ENCODE peak calls at places on chromosome 18, in six cellular contexts. N is neural crest cell, T is AG04450, A is esophagus squamous epithelium, K is AG04449, Q is GM13977. I is an unnamed sample.

GRCh38 chr18:45186832-45187231 is 428.4 kb upstream of the SLC14A2 start:
- DNase-seq in K (no peak), A (no peak), Q (no peak), T (no peak), N (no peak), I (no peak)

GRCh38 chr18:46481048-46481846 is 175.8 kb downstream of the LOXHD1 start:
- DNase-seq in K (no peak), N (peak), T (peak), Q (peak), A (no peak), I (peak)

GRCh38 chr18:8786766-8787670 is 81.7 kb downstream of the MTCL1 start:
- DNase-seq in A (no peak), T (no peak), K (no peak), N (no peak), Q (no peak), I (no peak)

GRCh38 chr18:2411381-2411977 is 159.8 kb downstream of the METTL4 start:
- DNase-seq in K (no peak), Q (no peak), T (no peak), A (no peak), N (no peak), I (no peak)

GRCh38 chr18:36756262-36756661 is 72.5 kb downstream of the TPGS2 start:
- DNase-seq in K (no peak), T (no peak), N (no peak), A (no peak), Q (no peak), I (peak)

GRCh38 chr18:2515408-2515807 is 55.9 kb downstream of the METTL4 start:
- DNase-seq in A (no peak), T (peak), Q (no peak), N (no peak), K (peak), I (no peak)

GRCh38 chr18:39776766-39777165 is 2178.3 kb upstream of the PIK3C3 start:
- DNase-seq in Q (no peak), T (no peak), K (no peak), N (no peak), A (no peak), I (no peak)

GRCh38 chr18:79779700-79780190 is 18.0 kb upstream of the KCNG2 start:
- DNase-seq in T (no peak), K (no peak), A (no peak), N (no peak), Q (no peak), I (no peak)

GRCh38 chr18:45164551-45164950 is 450.7 kb upstream of the SLC14A2 start:
- DNase-seq in A (no peak), Q (no peak), N (no peak), T (no peak), K (no peak), I (peak)

GRCh38 chr18:13137939-13138821 is 80.4 kb upstream of the LDLRAD4 start:
- DNase-seq in Q (peak), N (no peak), A (peak), T (no peak), K (no peak), I (no peak)

GRCh38 chr18:10228380-10228779 is 226.1 kb upstream of the APCDD1 start:
- DNase-seq in A (no peak), Q (no peak), K (no peak), T (no peak), N (no peak), I (no peak)

GRCh38 chr18:74499633-74500032 is 3.5 kb downstream of the CNDP2 start:
- DNase-seq in T (no peak), K (no peak), N (no peak), Q (peak), A (peak), I (no peak)

GRCh38 chr18:42706618-42707017 is 408.9 kb downstream of the RIT2 start:
- DNase-seq in Q (no peak), K (no peak), N (no peak), A (no peak), T (no peak), I (no peak)

GRCh38 chr18:33900638-33901037 is 322.6 kb downstream of the ASXL3 start:
- DNase-seq in Q (no peak), K (no peak), N (no peak), A (no peak), T (no peak), I (no peak)

GRCh38 chr18:42182728-42183700 is 228.0 kb downstream of the PIK3C3 start:
- DNase-seq in Q (no peak), A (no peak), N (no peak), T (no peak), K (no peak), I (no peak)

GRCh38 chr18:10457798-10458197 is 3.4 kb downstream of the APCDD1 start:
- DNase-seq in T (no peak), N (no peak), K (no peak), Q (no peak), A (no peak), I (peak)

GRCh38 chr18:6868033-6868432 is 138.5 kb downstream of the ARHGAP28 start:
- DNase-seq in T (no peak), Q (no peak), K (no peak), A (no peak), N (no peak), I (no peak)

GRCh38 chr18:10241571-10241970 is 212.9 kb upstream of the APCDD1 start:
- DNase-seq in Q (peak), A (no peak), T (no peak), K (no peak), N (no peak), I (no peak)

GRCh38 chr18:58611471-58612131 is 17.3 kb downstream of the ALPK2 start:
- DNase-seq in K (no peak), A (no peak), T (no peak), N (no peak), Q (no peak), I (no peak)

GRCh38 chr18:58398648-58399398 is 230.1 kb downstream of the ALPK2 start:
- DNase-seq in T (no peak), K (no peak), N (no peak), Q (no peak), A (no peak), I (no peak)

GRCh38 chr18:67518566-67518965 is 2.0 kb upstream of the DSEL start:
- DNase-seq in A (no peak), Q (no peak), K (no peak), N (no peak), T (no peak), I (no peak)

GRCh38 chr18:66616523-66616983 is 12.7 kb upstream of the CDH19 start:
- DNase-seq in Q (peak), K (no peak), T (no peak), N (no peak), A (no peak), I (no peak)

GRCh38 chr18:77470836-77471413 is 221.3 kb downstream of the GALR1 start:
- DNase-seq in T (no peak), Q (no peak), A (no peak), K (no peak), N (no peak), I (no peak)

GRCh38 chr18:9876867-9877654 is 8.7 kb upstream of the TXNDC2 start:
- DNase-seq in A (no peak), Q (no peak), K (peak), N (no peak), T (peak), I (peak)

GRCh38 chr18:78980777-78981651 is 1.4 kb downstream of the SALL3 start:
- DNase-seq in A (no peak), K (no peak), N (peak), T (no peak), Q (no peak), I (no peak)

GRCh38 chr18:36733150-36733549 is 95.7 kb downstream of the TPGS2 start:
- DNase-seq in N (no peak), A (no peak), K (no peak), Q (no peak), T (no peak), I (no peak)

GRCh38 chr18:44668280-44668975 is 12.3 kb upstream of the SETBP1 start:
- DNase-seq in K (no peak), N (no peak), A (no peak), T (no peak), Q (no peak), I (no peak)

GRCh38 chr18:58638446-58638845 is 9.6 kb upstream of the ALPK2 start:
- DNase-seq in K (no peak), Q (no peak), T (no peak), N (no peak), A (no peak), I (no peak)

GRCh38 chr18:79068299-79068945 is 772 bp upstream of the ATP9B start:
- DNase-seq in T (no peak), Q (no peak), K (no peak), A (no peak), N (no peak), I (no peak)

GRCh38 chr18:9824474-9824832 is 61.3 kb upstream of the TXNDC2 start:
- DNase-seq in N (no peak), A (no peak), Q (no peak), T (no peak), K (peak), I (peak)

GRCh38 chr18:657311-657997 is at the start of gene TYMS:
- DNase-seq in A (no peak), T (no peak), K (no peak), N (peak), Q (peak), I (no peak)

GRCh38 chr18:43780782-43781340 is 503.6 kb upstream of the SYT4 start:
- DNase-seq in T (no peak), K (peak), A (no peak), N (no peak), Q (no peak), I (peak)

GRCh38 chr18:12691021-12691420 is 11.5 kb downstream of the CEP76 start:
- DNase-seq in A (no peak), T (no peak), K (no peak), Q (no peak), N (no peak), I (no peak)

GRCh38 chr18:3603460-3604259 is 153.7 kb downstream of the TGIF1 start:
- DNase-seq in K (peak), Q (no peak), T (peak), N (no peak), A (no peak), I (peak)

GRCh38 chr18:53861185-53861584 is 363.3 kb downstream of the MBD2 start:
- DNase-seq in Q (no peak), T (no peak), N (no peak), A (no peak), K (no peak), I (no peak)

GRCh38 chr18:53862921-53863320 is 361.5 kb downstream of the MBD2 start:
- DNase-seq in Q (no peak), N (no peak), A (no peak), T (no peak), K (no peak), I (no peak)

GRCh38 chr18:53864758-53865157 is 359.7 kb downstream of the MBD2 start:
- DNase-seq in T (no peak), A (no peak), Q (no peak), N (no peak), K (no peak), I (no peak)
- TF ChIP-seq CTCF in T (no peak), A (no peak), Q (no peak), N (no peak), K (no peak), I (peak)

DNA sequence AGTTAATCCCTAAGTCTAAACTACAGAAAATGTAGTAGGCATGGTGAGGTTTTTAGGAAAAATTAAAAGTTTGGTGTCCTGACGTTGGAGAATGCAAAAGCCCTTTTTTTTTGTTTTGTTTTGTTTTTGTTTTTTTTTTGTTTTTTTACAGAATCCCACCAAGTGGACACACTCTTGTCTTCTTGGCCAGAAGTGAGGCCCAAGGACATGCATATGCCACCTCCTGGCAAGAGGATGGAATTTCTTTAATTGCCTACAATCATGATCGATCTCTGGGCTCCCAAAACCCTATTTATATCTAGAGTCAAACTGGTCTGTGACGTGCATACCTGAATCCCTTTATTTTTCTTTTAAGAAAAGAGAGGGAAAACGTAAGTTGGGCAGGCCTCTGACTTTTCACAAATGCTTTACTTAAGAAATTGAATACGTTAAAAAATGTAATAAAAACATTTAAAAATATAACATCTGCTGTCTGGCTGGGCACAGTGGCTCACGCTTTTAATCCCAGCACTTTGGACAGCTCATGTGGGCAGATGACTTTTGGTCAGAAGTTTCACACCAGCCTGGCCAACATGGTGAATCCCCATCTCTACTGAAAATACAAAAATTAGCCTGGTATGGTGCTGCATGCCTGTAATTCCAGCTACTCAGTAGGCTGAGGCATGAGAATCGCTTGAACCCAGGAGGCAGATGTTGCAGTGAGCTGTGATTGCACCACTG is 502.7 kb downstream of the CBLN2 start:
- DNase-seq in T (no peak), N (no peak), Q (no peak), A (no peak), K (no peak), I (no peak)
- TF ChIP-seq CTCF in T (no peak), N (no peak), Q (no peak), A (no peak), K (no peak), I (no peak)

GRCh38 chr18:48181857-48182430 is 227.2 kb downstream of the ZBTB7C start:
- DNase-seq in T (no peak), K (no peak), A (no peak), N (no peak), Q (no peak), I (no peak)
- TF ChIP-seq CTCF in T (no peak), K (no peak), A (no peak), N (no peak), Q (no peak), I (no peak)

GRCh38 chr18:55321268-55322175 is 266.5 kb downstream of the TCF4 start:
- DNase-seq in A (peak), T (peak), Q (peak), N (peak), K (no peak), I (peak)

GRCh38 chr18:55323051-55323994 is 264.7 kb downstream of the TCF4 start:
- DNase-seq in N (no peak), K (no peak), T (no peak), Q (no peak), A (no peak), I (no peak)

GRCh38 chr18:55324166-55324565 is 263.8 kb downstream of the TCF4 start:
- DNase-seq in A (no peak), Q (no peak), T (no peak), N (no peak), K (no peak), I (no peak)

GRCh38 chr18:55320399-55321255 is 267.4 kb downstream of the TCF4 start:
- DNase-seq in K (no peak), Q (no peak), N (no peak), T (no peak), A (no peak), I (no peak)

GRCh38 chr18:55322176-55322735 is 265.7 kb downstream of the TCF4 start:
- DNase-seq in Q (peak), A (no peak), K (peak), N (peak), T (peak), I (peak)
- TF ChIP-seq CTCF in Q (no peak), A (no peak), K (no peak), N (no peak), T (peak), I (peak)

GRCh38 chr18:23897293-23897692 is 117.3 kb upstream of the TTC39C start:
- DNase-seq in N (no peak), T (no peak), Q (no peak), A (no peak), K (no peak), I (no peak)

GRCh38 chr18:23900979-23901378 is 113.6 kb upstream of the TTC39C start:
- DNase-seq in T (no peak), K (no peak), N (no peak), A (no peak), Q (no peak), I (no peak)

GRCh38 chr18:23893653-23894052 is 120.9 kb upstream of the TTC39C start:
- DNase-seq in T (no peak), Q (no peak), A (no peak), N (no peak), K (no peak), I (no peak)

GRCh38 chr18:23894661-23895175 is 119.8 kb upstream of the TTC39C start:
- DNase-seq in K (no peak), A (no peak), Q (no peak), T (no peak), N (no peak), I (no peak)

GRCh38 chr18:23897733-23898132 is 116.8 kb upstream of the TTC39C start:
- DNase-seq in K (no peak), T (no peak), A (no peak), N (no peak), Q (no peak), I (no peak)
- TF ChIP-seq CTCF in K (no peak), T (no peak), A (no peak), N (no peak), Q (no peak), I (no peak)

GRCh38 chr18:59783138-59783537 is 85.9 kb upstream of the CCBE1 start:
- DNase-seq in K (no peak), N (peak), T (no peak), Q (peak), A (no peak), I (no peak)
- TF ChIP-seq CTCF in K (peak), N (peak), T (peak), Q (peak), A (no peak), I (peak)

DNA sequence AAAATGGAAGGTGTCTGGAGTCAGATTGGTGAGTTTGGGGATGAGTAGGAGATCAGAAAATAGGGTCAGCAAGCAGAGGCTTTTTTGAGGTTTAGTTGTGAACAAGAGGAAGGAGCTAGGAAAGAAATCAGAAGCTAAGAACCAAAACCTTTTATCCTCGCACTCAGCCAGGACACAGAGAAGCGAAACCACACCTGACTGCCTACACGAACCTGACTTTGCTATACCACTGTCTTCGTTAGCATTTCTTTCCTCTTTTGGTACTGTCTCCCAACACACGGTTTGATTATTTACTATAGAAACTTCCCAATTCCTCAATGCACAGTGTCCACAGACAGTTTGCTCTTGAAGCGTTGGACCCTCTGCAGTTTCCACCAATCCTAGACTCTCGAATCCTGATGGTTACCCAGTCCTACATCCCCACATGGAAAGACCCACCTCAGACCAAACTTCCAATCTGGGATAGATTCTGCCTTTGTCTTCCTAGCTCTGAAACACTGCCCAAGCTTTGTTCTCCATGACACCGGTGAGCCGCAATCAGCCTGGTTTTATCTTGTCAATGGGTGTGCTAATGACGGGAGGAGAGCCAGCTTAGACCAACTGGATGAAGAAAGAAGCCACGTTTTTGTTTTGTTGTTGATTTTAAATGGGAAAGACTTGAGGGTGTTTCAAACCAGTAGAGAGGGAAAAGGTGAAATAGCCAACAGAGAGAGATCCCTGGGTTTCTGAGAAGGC is 137.4 kb downstream of the CABLES1 start:
- DNase-seq in N (no peak), A (no peak), K (no peak), T (no peak), Q (no peak), I (no peak)
- TF ChIP-seq CTCF in N (no peak), A (no peak), K (no peak), T (no peak), Q (no peak), I (no peak)

GRCh38 chr18:57210101-57210661 is 63.3 kb downstream of the BOD1L2 start:
- DNase-seq in A (no peak), K (peak), N (peak), T (peak), Q (no peak), I (peak)
- TF ChIP-seq CTCF in A (no peak), K (no peak), N (no peak), T (no peak), Q (no peak), I (no peak)

DNA sequence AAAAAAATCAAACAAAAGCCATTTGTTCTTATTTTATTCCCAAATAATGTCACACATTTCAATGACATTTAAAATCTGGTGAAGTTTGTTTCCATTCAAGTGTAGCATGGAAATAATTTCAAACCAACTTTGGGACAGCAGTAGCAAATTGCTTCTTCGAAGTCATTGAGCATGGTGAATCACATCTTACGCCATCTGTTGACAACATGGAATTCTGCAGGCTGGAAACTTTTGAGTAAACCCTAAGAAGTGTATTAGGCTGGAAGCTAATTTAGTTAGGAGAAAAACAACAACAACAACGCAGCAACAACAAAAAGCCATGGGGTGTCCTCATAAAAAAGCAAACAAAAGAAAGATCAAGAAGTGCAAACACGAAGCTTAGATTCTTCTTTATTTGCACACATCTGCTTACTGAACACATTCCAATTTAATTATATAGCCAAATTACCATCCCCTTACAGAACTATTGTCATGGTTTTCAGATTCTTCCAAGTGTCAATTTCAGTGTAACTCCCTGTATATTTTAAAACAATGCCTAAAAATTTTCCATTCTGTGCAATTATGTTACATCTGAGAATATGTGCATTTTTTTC is 659.0 kb upstream of the CDH7 start:
- DNase-seq in A (no peak), K (no peak), Q (no peak), T (no peak), N (no peak), I (no peak)
- TF ChIP-seq CTCF in A (no peak), K (no peak), Q (peak), T (no peak), N (peak), I (no peak)